ENCODE peak calls at places on chromosomes 6 and 20, in seven cellular contexts. One of them, this sample, is unnamed.

GRCh38 chr20:37396520-37397075 is 50.7 kb downstream of the SRC start:
- DNase-seq in hepatocyte: peak
- DNase-seq in neural progenitor cell: peak
- DNase-seq in SK-N-SH: peak
- DNase-seq in MM.1S: no peak
- DNase-seq in OCI-LY7: no peak
- DNase-seq in GM23248: no peak
- DNase-seq in this sample: peak

GRCh38 chr6:143741480-143741879 is 63.7 kb downstream of the PHACTR2 start:
- DNase-seq in MM.1S: no peak
- DNase-seq in OCI-LY7: no peak
- DNase-seq in neural progenitor cell: no peak
- DNase-seq in hepatocyte: no peak
- DNase-seq in GM23248: no peak
- DNase-seq in SK-N-SH: no peak
- DNase-seq in this sample: no peak

GRCh38 chr6:25452027-25452426 is 172.9 kb downstream of the CARMIL1 start:
- DNase-seq in SK-N-SH: no peak
- DNase-seq in MM.1S: no peak
- DNase-seq in OCI-LY7: no peak
- DNase-seq in hepatocyte: no peak
- DNase-seq in neural progenitor cell: no peak
- DNase-seq in GM23248: no peak
- DNase-seq in this sample: no peak

GRCh38 chr6:169186496-169187169 is 67.0 kb downstream of the THBS2 start:
- DNase-seq in hepatocyte: no peak
- DNase-seq in OCI-LY7: no peak
- DNase-seq in GM23248: no peak
- DNase-seq in SK-N-SH: no peak
- DNase-seq in neural progenitor cell: no peak
- DNase-seq in MM.1S: no peak
- DNase-seq in this sample: no peak

GRCh38 chr6:168164462-168165061 is 85.5 kb upstream of the FRMD1 start:
- DNase-seq in OCI-LY7: no peak
- DNase-seq in hepatocyte: no peak
- DNase-seq in neural progenitor cell: no peak
- DNase-seq in GM23248: peak
- DNase-seq in SK-N-SH: no peak
- DNase-seq in MM.1S: no peak
- DNase-seq in this sample: no peak

GRCh38 chr6:99467509-99468106 is 42.5 kb upstream of the PNISR start:
- DNase-seq in MM.1S: no peak
- DNase-seq in neural progenitor cell: peak
- DNase-seq in OCI-LY7: peak
- DNase-seq in SK-N-SH: peak
- DNase-seq in GM23248: peak
- DNase-seq in hepatocyte: peak
- DNase-seq in this sample: peak

GRCh38 chr6:29763491-29764289 is 40.5 kb downstream of the HLA-F start:
- DNase-seq in SK-N-SH: no peak
- DNase-seq in hepatocyte: no peak
- DNase-seq in neural progenitor cell: no peak
- DNase-seq in GM23248: peak
- DNase-seq in OCI-LY7: no peak
- DNase-seq in MM.1S: no peak
- DNase-seq in this sample: no peak

GRCh38 chr20:58169441-58169840 is 59.0 kb downstream of the ANKRD60 start:
- DNase-seq in SK-N-SH: no peak
- DNase-seq in neural progenitor cell: no peak
- DNase-seq in GM23248: peak
- DNase-seq in MM.1S: no peak
- DNase-seq in OCI-LY7: no peak
- DNase-seq in hepatocyte: no peak
- DNase-seq in this sample: no peak

GRCh38 chr20:46388945-46389344 is 17.5 kb downstream of the ELMO2 start:
- DNase-seq in hepatocyte: no peak
- DNase-seq in GM23248: no peak
- DNase-seq in SK-N-SH: no peak
- DNase-seq in OCI-LY7: no peak
- DNase-seq in neural progenitor cell: no peak
- DNase-seq in MM.1S: no peak
- DNase-seq in this sample: no peak

GRCh38 chr6:22637781-22638180 is 68.4 kb downstream of the HDGFL1 start:
- DNase-seq in hepatocyte: no peak
- DNase-seq in OCI-LY7: no peak
- DNase-seq in MM.1S: no peak
- DNase-seq in SK-N-SH: no peak
- DNase-seq in GM23248: no peak
- DNase-seq in neural progenitor cell: no peak
- DNase-seq in this sample: no peak
- TF ChIP-seq EZH2phosphoT487 in hepatocyte: no peak
- TF ChIP-seq EZH2phosphoT487 in OCI-LY7: no peak
- TF ChIP-seq EZH2phosphoT487 in MM.1S: no peak
- TF ChIP-seq EZH2phosphoT487 in SK-N-SH: no peak
- TF ChIP-seq EZH2phosphoT487 in GM23248: no peak
- TF ChIP-seq EZH2phosphoT487 in neural progenitor cell: no peak
- TF ChIP-seq EZH2phosphoT487 in this sample: no peak

GRCh38 chr20:3313681-3314080 is 74.7 kb upstream of the SLC4A11 start:
- DNase-seq in OCI-LY7: no peak
- DNase-seq in SK-N-SH: no peak
- DNase-seq in MM.1S: no peak
- DNase-seq in neural progenitor cell: no peak
- DNase-seq in GM23248: peak
- DNase-seq in hepatocyte: no peak
- DNase-seq in this sample: no peak

GRCh38 chr20:3312940-3313656 is 74.1 kb upstream of the SLC4A11 start:
- DNase-seq in hepatocyte: peak
- DNase-seq in OCI-LY7: no peak
- DNase-seq in neural progenitor cell: no peak
- DNase-seq in MM.1S: no peak
- DNase-seq in GM23248: peak
- DNase-seq in SK-N-SH: no peak
- DNase-seq in this sample: no peak

GRCh38 chr20:3314391-3314790 is 75.4 kb upstream of the SLC4A11 start:
- DNase-seq in SK-N-SH: no peak
- DNase-seq in OCI-LY7: no peak
- DNase-seq in GM23248: no peak
- DNase-seq in hepatocyte: no peak
- DNase-seq in MM.1S: no peak
- DNase-seq in neural progenitor cell: no peak
- DNase-seq in this sample: no peak

GRCh38 chr20:3309226-3309625 is 70.2 kb upstream of the SLC4A11 start:
- DNase-seq in OCI-LY7: no peak
- DNase-seq in neural progenitor cell: no peak
- DNase-seq in GM23248: peak
- DNase-seq in SK-N-SH: no peak
- DNase-seq in MM.1S: no peak
- DNase-seq in hepatocyte: no peak
- DNase-seq in this sample: no peak

GRCh38 chr20:3311623-3312022 is 72.6 kb upstream of the SLC4A11 start:
- DNase-seq in SK-N-SH: no peak
- DNase-seq in hepatocyte: no peak
- DNase-seq in OCI-LY7: no peak
- DNase-seq in neural progenitor cell: no peak
- DNase-seq in GM23248: no peak
- DNase-seq in MM.1S: no peak
- DNase-seq in this sample: no peak
- TF ChIP-seq EZH2phosphoT487 in SK-N-SH: no peak
- TF ChIP-seq EZH2phosphoT487 in hepatocyte: no peak
- TF ChIP-seq EZH2phosphoT487 in OCI-LY7: no peak
- TF ChIP-seq EZH2phosphoT487 in neural progenitor cell: no peak
- TF ChIP-seq EZH2phosphoT487 in GM23248: no peak
- TF ChIP-seq EZH2phosphoT487 in MM.1S: no peak
- TF ChIP-seq EZH2phosphoT487 in this sample: no peak

GRCh38 chr6:35082733-35083403 is 58.3 kb downstream of the TCP11 start:
- DNase-seq in SK-N-SH: peak
- DNase-seq in GM23248: no peak
- DNase-seq in hepatocyte: no peak
- DNase-seq in neural progenitor cell: no peak
- DNase-seq in MM.1S: no peak
- DNase-seq in OCI-LY7: no peak
- DNase-seq in this sample: no peak
- TF ChIP-seq EZH2phosphoT487 in SK-N-SH: no peak
- TF ChIP-seq EZH2phosphoT487 in GM23248: no peak
- TF ChIP-seq EZH2phosphoT487 in hepatocyte: no peak
- TF ChIP-seq EZH2phosphoT487 in neural progenitor cell: no peak
- TF ChIP-seq EZH2phosphoT487 in MM.1S: no peak
- TF ChIP-seq EZH2phosphoT487 in OCI-LY7: no peak
- TF ChIP-seq EZH2phosphoT487 in this sample: no peak

GRCh38 chr20:25226433-25227316 is 21.2 kb upstream of the PYGB start:
- DNase-seq in GM23248: no peak
- DNase-seq in OCI-LY7: no peak
- DNase-seq in SK-N-SH: peak
- DNase-seq in neural progenitor cell: no peak
- DNase-seq in MM.1S: no peak
- DNase-seq in hepatocyte: no peak
- DNase-seq in this sample: no peak
- TF ChIP-seq EZH2phosphoT487 in GM23248: no peak
- TF ChIP-seq EZH2phosphoT487 in OCI-LY7: no peak
- TF ChIP-seq EZH2phosphoT487 in SK-N-SH: no peak
- TF ChIP-seq EZH2phosphoT487 in neural progenitor cell: no peak
- TF ChIP-seq EZH2phosphoT487 in MM.1S: no peak
- TF ChIP-seq EZH2phosphoT487 in hepatocyte: no peak
- TF ChIP-seq EZH2phosphoT487 in this sample: no peak

DNA sequence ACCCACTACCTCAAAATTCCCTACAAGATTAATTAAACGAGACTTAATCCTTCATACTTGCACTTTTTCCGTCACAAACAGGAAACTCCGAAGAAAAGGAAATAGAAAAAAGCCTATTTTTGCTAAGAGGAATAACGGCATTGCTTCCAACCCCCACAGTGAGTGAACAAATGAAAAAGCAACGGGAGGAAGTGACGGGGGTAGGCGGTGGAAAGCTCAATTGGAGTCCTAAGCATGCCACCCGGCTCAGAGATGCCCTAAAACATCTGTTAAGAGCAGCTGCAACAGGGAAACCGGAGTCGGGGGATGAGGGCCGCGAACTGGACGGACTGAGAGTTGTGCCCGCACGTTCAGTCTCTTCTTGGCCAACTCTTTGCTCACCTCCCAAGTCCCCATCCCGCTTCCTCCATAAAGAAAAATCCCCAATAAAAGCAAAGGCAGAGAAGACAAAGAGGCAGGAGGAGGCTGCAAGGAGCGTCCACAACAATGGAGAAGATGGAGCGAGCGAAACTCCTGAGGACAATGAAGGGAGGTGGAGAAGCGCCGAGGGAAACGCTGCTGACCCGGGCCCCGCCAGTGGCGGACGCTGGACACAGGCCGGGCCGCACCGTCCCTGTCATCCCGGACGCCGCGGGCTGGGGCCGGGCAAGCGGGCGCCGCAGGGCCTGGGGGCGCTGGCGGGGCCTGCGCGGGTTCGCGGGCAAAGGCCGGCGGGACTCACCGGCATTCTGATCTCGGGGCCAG is 671 bp downstream of the SEC63 start:
- DNase-seq in GM23248: peak
- DNase-seq in SK-N-SH: peak
- DNase-seq in OCI-LY7: peak
- DNase-seq in hepatocyte: peak
- DNase-seq in neural progenitor cell: peak
- DNase-seq in MM.1S: peak
- DNase-seq in this sample: peak
- TF ChIP-seq EZH2phosphoT487 in GM23248: no peak
- TF ChIP-seq EZH2phosphoT487 in SK-N-SH: no peak
- TF ChIP-seq EZH2phosphoT487 in OCI-LY7: no peak
- TF ChIP-seq EZH2phosphoT487 in hepatocyte: no peak
- TF ChIP-seq EZH2phosphoT487 in neural progenitor cell: no peak
- TF ChIP-seq EZH2phosphoT487 in MM.1S: no peak
- TF ChIP-seq EZH2phosphoT487 in this sample: no peak

DNA sequence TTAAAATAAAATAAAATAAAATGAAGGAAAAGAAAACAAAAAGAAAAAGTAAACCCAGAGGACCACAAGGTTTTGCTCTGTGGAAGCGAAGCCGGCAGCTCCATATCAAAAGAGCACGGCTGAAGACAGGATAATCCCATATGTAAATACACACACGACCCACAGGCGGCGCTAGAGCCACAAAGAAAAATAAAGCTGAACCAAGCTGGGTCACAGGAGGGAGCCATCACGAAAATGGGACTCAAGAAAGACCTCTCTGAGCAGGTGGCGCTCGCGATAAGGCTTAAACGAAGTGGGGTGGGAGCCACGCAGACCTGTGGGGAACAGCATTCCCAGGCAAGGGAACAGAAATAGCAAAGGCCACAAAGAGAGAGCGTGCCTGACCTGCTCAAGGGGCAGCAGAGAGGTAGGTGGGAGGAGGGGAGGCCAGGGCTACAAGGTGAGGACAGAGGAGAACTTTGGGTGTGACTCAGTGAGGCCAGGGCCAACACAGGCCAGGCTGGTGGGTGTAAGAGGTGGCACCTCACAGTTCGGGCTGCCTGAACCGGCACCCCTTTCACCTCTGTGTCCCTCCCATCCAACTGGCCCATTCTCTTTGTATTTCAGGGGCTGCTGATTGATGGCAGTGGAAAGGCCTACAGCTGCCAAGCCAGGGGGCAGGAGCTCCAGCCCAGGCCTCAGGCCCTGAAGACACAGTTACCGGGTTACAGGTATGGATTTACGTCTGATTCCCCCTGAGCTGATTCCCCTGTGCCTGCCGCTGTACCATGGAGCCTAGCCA is 26.0 kb downstream of the PTGIS start:
- DNase-seq in OCI-LY7: peak
- DNase-seq in hepatocyte: peak
- DNase-seq in GM23248: peak
- DNase-seq in neural progenitor cell: peak
- DNase-seq in SK-N-SH: peak
- DNase-seq in MM.1S: peak
- DNase-seq in this sample: peak
- TF ChIP-seq EZH2phosphoT487 in OCI-LY7: no peak
- TF ChIP-seq EZH2phosphoT487 in hepatocyte: no peak
- TF ChIP-seq EZH2phosphoT487 in GM23248: no peak
- TF ChIP-seq EZH2phosphoT487 in neural progenitor cell: no peak
- TF ChIP-seq EZH2phosphoT487 in SK-N-SH: no peak
- TF ChIP-seq EZH2phosphoT487 in MM.1S: no peak
- TF ChIP-seq EZH2phosphoT487 in this sample: no peak

DNA sequence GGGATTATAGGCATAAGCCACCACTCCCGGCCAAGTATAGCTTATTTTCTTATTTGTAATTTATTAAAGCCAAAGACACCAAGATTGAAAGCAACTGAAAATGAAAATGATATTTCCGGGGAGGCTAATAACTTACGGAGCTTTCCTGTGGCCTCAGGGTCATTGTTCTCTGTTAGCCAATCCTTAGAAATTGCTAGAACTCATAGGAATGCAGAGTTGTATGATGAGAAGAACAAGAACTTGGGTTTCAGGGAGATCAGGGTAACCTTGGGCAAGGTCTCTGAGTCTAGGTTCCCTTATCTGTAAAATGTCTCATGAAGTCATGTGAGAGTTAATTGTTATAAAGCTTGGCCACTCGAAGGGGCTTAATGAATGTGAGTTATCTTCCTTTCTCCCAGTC is 20.1 kb upstream of the SERINC3 start:
- DNase-seq in GM23248: no peak
- DNase-seq in SK-N-SH: no peak
- DNase-seq in OCI-LY7: no peak
- DNase-seq in hepatocyte: no peak
- DNase-seq in neural progenitor cell: no peak
- DNase-seq in MM.1S: no peak
- DNase-seq in this sample: no peak
- TF ChIP-seq EZH2phosphoT487 in GM23248: no peak
- TF ChIP-seq EZH2phosphoT487 in SK-N-SH: no peak
- TF ChIP-seq EZH2phosphoT487 in OCI-LY7: no peak
- TF ChIP-seq EZH2phosphoT487 in hepatocyte: no peak
- TF ChIP-seq EZH2phosphoT487 in neural progenitor cell: no peak
- TF ChIP-seq EZH2phosphoT487 in MM.1S: no peak
- TF ChIP-seq EZH2phosphoT487 in this sample: no peak